ENCODE peak calls at places on chromosome 10, in four cellular contexts. R is K562; O is CD4-positive, alpha-beta memory T cell; I is CD8-positive, alpha-beta memory T cell. X is an unnamed sample. For H3K27me3 and H3K4me1, the result is how much of the 10 kb centered on the place peaks cover.

GRCh38 chr10:85612833-85613232 is 753.8 kb downstream of the GRID1 start:
- DNase-seq in R (no peak), O (peak), I (no peak), X (peak)

GRCh38 chr10:93465806-93466675 is 16.1 kb downstream of the MYOF start:
- DNase-seq in R (peak), O (no peak), I (no peak), X (no peak)

GRCh38 chr10:93071674-93072224 is 1.9 kb upstream of the CYP26A1 start:
- DNase-seq in R (peak), O (no peak), I (no peak), X (no peak)

GRCh38 chr10:78779339-78779955 is 289.3 kb upstream of the ZMIZ1 start:
- DNase-seq in R (no peak), O (no peak), I (no peak), X (no peak)

GRCh38 chr10:121263407-121263783 is 334.8 kb downstream of the FGFR2 start:
- DNase-seq in R (no peak), O (no peak), I (no peak), X (no peak)

GRCh38 chr10:17430647-17431355 is 23.6 kb downstream of the ST8SIA6 start:
- DNase-seq in R (peak), O (peak), I (peak), X (peak)

GRCh38 chr10:103651783-103652476 is 158.4 kb downstream of the NEURL1 start:
- DNase-seq in R (no peak), O (no peak), I (no peak), X (no peak)

GRCh38 chr10:131146790-131147189 is 164.7 kb downstream of the TCERG1L start:
- DNase-seq in R (no peak), O (no peak), I (no peak), X (no peak)

GRCh38 chr10:44334621-44335184 is 50.2 kb downstream of the CXCL12 start:
- DNase-seq in R (no peak), O (no peak), I (no peak), X (no peak)

GRCh38 chr10:11612004-11613001 is 853 bp upstream of the USP6NL start:
- DNase-seq in R (peak), O (peak), I (no peak), X (peak)

GRCh38 chr10:21159669-21160068 is 262.6 kb upstream of the NEBL start:
- DNase-seq in R (no peak), O (no peak), I (no peak), X (no peak)

GRCh38 chr10:5943536-5943935 is 33.8 kb downstream of the IL15RA start:
- DNase-seq in R (no peak), O (no peak), I (no peak), X (no peak)

GRCh38 chr10:110083884-110084283 is 76.1 kb downstream of the ADD3 start:
- DNase-seq in R (peak), O (no peak), I (no peak), X (no peak)

GRCh38 chr10:52774600-52775106 is 2.1 kb upstream of the MBL2 start:
- DNase-seq in R (no peak), O (no peak), I (no peak), X (no peak)

GRCh38 chr10:89122431-89123066 is 84.6 kb downstream of the CH25H start:
- DNase-seq in R (no peak), O (no peak), I (no peak), X (no peak)

GRCh38 chr10:98405422-98405821 is 9.6 kb downstream of the PYROXD2 start:
- DNase-seq in R (no peak), O (no peak), I (no peak), X (no peak)

GRCh38 chr10:107545717-107546116 is 381.2 kb upstream of the SORCS1 start:
- DNase-seq in R (no peak), O (no peak), I (no peak), X (no peak)

GRCh38 chr10:108358912-108359311 is 1194.4 kb upstream of the SORCS1 start:
- DNase-seq in R (no peak), O (no peak), I (no peak), X (no peak)

GRCh38 chr10:86900955-86901354 is 56.5 kb downstream of the MMRN2 start:
- DNase-seq in R (no peak), O (no peak), I (no peak), X (no peak)

GRCh38 chr10:35585356-35585755 is 19.8 kb upstream of the GJD4 start:
- DNase-seq in R (no peak), O (no peak), I (no peak), X (no peak)

GRCh38 chr10:123351715-123352114 is 197.5 kb downstream of the BUB3 start:
- DNase-seq in R (no peak), O (no peak), I (no peak), X (no peak)

GRCh38 chr10:123357363-123358075 is 203.3 kb downstream of the BUB3 start:
- DNase-seq in R (no peak), O (no peak), I (no peak), X (no peak)

GRCh38 chr10:123356799-123357198 is 202.6 kb downstream of the BUB3 start:
- DNase-seq in R (no peak), O (no peak), I (no peak), X (no peak)

GRCh38 chr10:123356101-123356500 is 201.9 kb downstream of the BUB3 start:
- DNase-seq in R (no peak), O (no peak), I (no peak), X (no peak)

GRCh38 chr10:123354521-123354920 is 200.3 kb downstream of the BUB3 start:
- DNase-seq in R (no peak), O (no peak), I (no peak), X (no peak)
- H3K4me3 ChIP-seq in R (no peak), O (no peak), I (no peak), X (no peak)

GRCh38 chr10:100481462-100482081 is 18.8 kb downstream of the WNT8B start:
- DNase-seq in R (peak), O (peak), I (peak), X (peak)
- H3K27me3 ChIP-seq in R (under half), O (under half), I (under half), X (under half)

GRCh38 chr10:116877391-116877790 is 28.1 kb downstream of the ENO4 start:
- DNase-seq in R (no peak), O (no peak), I (no peak), X (no peak)

GRCh38 chr10:116880716-116881440 is 31.6 kb downstream of the ENO4 start:
- DNase-seq in R (no peak), O (no peak), I (no peak), X (no peak)

GRCh38 chr10:116878123-116878522 is 28.8 kb downstream of the ENO4 start:
- DNase-seq in R (no peak), O (no peak), I (no peak), X (no peak)

GRCh38 chr10:116882631-116883030 is 33.3 kb downstream of the ENO4 start:
- DNase-seq in R (no peak), O (no peak), I (no peak), X (no peak)

GRCh38 chr10:116879817-116880216 is 30.5 kb downstream of the ENO4 start:
- DNase-seq in R (no peak), O (no peak), I (no peak), X (no peak)
- H3K4me1 ChIP-seq in R (under half), O (under half), I (under half), X (under half)

GRCh38 chr10:99779335-99779734 is 3.1 kb upstream of the ABCC2 start:
- DNase-seq in R (no peak), O (no peak), I (no peak), X (no peak)
- H3K4me3 ChIP-seq in R (no peak), O (no peak), I (no peak), X (no peak)

DNA sequence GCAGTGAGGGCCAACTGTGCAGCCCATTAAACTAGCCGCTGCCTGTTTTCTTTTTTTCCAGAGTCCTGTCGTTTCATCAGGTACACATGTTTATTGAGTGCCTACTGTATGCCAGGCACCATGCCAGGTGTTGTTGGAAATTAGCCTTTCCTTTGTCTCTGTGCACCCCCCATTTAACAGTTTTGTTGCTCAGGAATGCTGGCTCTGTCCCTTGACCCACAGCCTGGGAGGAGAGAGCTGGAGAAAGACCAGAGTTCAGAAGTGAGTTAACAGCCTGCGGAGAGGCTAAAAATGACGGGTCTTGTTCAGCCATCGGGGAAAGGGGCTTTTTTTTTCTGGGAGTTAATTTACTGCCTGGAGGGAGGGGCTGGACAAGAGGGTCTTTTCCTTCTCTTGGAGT is 1.3 kb downstream of the LRMDA start:
- DNase-seq in R (no peak), O (no peak), I (no peak), X (no peak)
- H3K27me3 ChIP-seq in R (half or more), O (under half), I (under half), X (under half)

GRCh38 chr10:127877701-127878100 is 15.0 kb downstream of the CLRN3 start:
- DNase-seq in R (no peak), O (no peak), I (no peak), X (no peak)
- H3K4me1 ChIP-seq in R (under half), O (under half), I (under half), X (under half)

DNA sequence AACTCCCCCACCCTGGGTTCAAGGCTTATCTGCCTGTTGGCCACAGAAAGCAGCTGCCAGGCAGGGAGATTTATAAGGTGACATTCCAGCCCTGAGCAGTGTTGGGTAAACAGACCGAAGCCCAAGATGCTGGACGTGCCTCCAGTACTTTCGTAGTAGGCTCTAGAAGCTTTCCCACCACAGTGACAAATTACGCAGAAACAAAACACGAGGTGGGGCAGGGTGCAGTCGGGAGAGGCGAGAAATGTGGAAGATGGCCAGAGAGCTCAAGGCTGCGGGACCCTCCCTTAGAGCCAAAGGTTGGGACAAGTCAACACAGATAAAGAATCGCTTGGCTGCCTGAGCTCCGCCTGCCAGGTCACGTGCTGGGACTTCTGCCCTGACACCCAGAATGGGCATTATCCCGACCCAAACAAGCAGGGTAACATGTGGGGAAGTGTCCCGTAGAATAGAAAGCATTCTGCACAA is 41.0 kb downstream of the CCDC3 start:
- DNase-seq in R (no peak), O (no peak), I (no peak), X (no peak)
- H3K4me3 ChIP-seq in R (no peak), O (no peak), I (no peak), X (no peak)

DNA sequence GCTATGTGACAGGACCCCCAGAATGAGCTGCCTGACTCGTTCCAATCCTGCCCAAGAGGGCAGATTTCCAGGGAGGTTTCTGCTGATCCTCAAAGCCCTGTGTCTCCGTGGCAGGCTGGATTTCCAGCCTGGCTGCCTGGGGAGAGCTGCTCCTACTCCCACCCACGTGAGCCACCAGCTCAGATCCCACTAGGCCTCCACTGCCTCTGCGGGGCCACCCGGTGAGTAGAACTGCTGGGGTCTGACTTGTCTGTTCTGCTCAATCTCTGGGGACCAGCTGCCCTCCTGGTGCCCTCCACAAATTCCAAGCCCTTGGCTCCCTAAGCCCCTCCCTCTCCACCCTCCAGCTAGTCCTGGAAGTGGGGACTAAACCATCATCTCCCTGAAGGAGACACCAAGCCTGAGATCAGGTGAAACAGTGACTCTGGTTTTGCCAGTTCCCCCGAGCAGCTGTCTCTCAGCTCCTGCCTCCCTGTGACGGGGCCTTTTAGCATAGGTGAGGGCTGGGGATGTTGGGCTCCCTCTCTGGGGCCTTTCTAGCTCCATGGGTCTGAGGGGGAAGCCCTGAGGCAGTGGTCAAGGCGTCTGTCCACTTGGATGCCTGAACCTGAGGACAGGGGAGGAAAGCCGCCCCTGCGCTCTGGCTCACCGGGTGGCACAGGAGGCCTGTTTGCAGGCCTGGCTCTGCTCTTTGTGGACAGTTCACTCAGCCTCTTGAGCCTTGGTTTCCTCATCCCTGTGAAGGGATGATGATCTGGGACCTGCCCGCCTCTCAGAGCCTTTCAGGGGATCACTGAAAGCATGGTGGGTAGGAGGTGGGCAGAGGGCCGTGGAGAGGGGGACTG is 5.6 kb downstream of the FAM241B start:
- DNase-seq in R (no peak), O (no peak), I (no peak), X (no peak)
- H3K27me3 ChIP-seq in R (under half), O (under half), I (under half), X (under half)

X was measured in naive thymus-derived CD4-positive, alpha-beta T cell.